ENCODE peak calls at places on chromosomes 7 and 10, in seven cellular contexts. One of them, this sample, is unnamed.
A peak's percentile ranks its signal among the peaks of the same experiment; 100 is the strongest.

GRCh38 chr7:149869867-149870266 is 3.9 kb upstream of the ATP6V0E2 start:
- DNase-seq in cardiac muscle cell: no peak
- DNase-seq in neural progenitor cell: no peak
- DNase-seq in A549: no peak
- DNase-seq in left ventricle myocardium inferior: no peak
- DNase-seq in transverse colon: no peak
- DNase-seq in tibial artery: no peak
- DNase-seq in this sample: no peak

GRCh38 chr10:132209130-132209529 is 22.4 kb downstream of the DPYSL4 start:
- DNase-seq in left ventricle myocardium inferior: no peak
- DNase-seq in transverse colon: no peak
- DNase-seq in neural progenitor cell: no peak
- DNase-seq in cardiac muscle cell: no peak
- DNase-seq in tibial artery: no peak
- DNase-seq in A549: no peak
- DNase-seq in this sample: no peak

GRCh38 chr7:37084303-37084702 is 360.0 kb upstream of the AOAH start:
- DNase-seq in cardiac muscle cell: no peak
- DNase-seq in neural progenitor cell: no peak
- DNase-seq in A549: no peak
- DNase-seq in tibial artery: no peak
- DNase-seq in transverse colon: no peak
- DNase-seq in left ventricle myocardium inferior: no peak
- DNase-seq in this sample: no peak

GRCh38 chr10:11416974-11417373 is 194.5 kb downstream of the USP6NL start:
- DNase-seq in left ventricle myocardium inferior: no peak
- DNase-seq in tibial artery: no peak
- DNase-seq in cardiac muscle cell: no peak
- DNase-seq in transverse colon: no peak
- DNase-seq in neural progenitor cell: no peak
- DNase-seq in A549: no peak
- DNase-seq in this sample: no peak

GRCh38 chr10:91380873-91381561 is 29.1 kb upstream of the HECTD2 start:
- DNase-seq in A549: no peak
- DNase-seq in tibial artery: no peak
- DNase-seq in transverse colon: no peak
- DNase-seq in left ventricle myocardium inferior: no peak
- DNase-seq in cardiac muscle cell: peak; percentile 35
- DNase-seq in neural progenitor cell: peak; percentile 49
- DNase-seq in this sample: no peak

GRCh38 chr7:128197586-128197985 is 43.5 kb upstream of the LEP start:
- DNase-seq in neural progenitor cell: no peak
- DNase-seq in tibial artery: no peak
- DNase-seq in left ventricle myocardium inferior: no peak
- DNase-seq in transverse colon: no peak
- DNase-seq in cardiac muscle cell: no peak
- DNase-seq in A549: no peak
- DNase-seq in this sample: no peak

GRCh38 chr7:44131173-44132009 is 8.0 kb upstream of the POLD2 start:
- DNase-seq in tibial artery: no peak
- DNase-seq in neural progenitor cell: peak; percentile 48
- DNase-seq in cardiac muscle cell: peak; percentile 80
- DNase-seq in transverse colon: no peak
- DNase-seq in left ventricle myocardium inferior: peak; percentile 20
- DNase-seq in A549: peak; percentile 40
- DNase-seq in this sample: no peak

GRCh38 chr7:98116656-98117461 is 10.2 kb downstream of the LMTK2 start:
- DNase-seq in tibial artery: no peak
- DNase-seq in cardiac muscle cell: no peak
- DNase-seq in neural progenitor cell: no peak
- DNase-seq in left ventricle myocardium inferior: no peak
- DNase-seq in A549: peak; percentile 49
- DNase-seq in transverse colon: no peak
- DNase-seq in this sample: no peak

GRCh38 chr10:32210306-32211045 is 136.5 kb downstream of the EPC1 start:
- DNase-seq in A549: peak; percentile 78
- DNase-seq in left ventricle myocardium inferior: no peak
- DNase-seq in cardiac muscle cell: peak; percentile 38
- DNase-seq in transverse colon: peak; percentile 24
- DNase-seq in neural progenitor cell: peak; percentile 26
- DNase-seq in tibial artery: no peak
- DNase-seq in this sample: no peak

GRCh38 chr10:72834183-72834825 is 59.2 kb upstream of the OIT3 start:
- DNase-seq in transverse colon: no peak
- DNase-seq in A549: peak; percentile 76
- DNase-seq in cardiac muscle cell: peak; percentile 64
- DNase-seq in left ventricle myocardium inferior: no peak
- DNase-seq in neural progenitor cell: peak; percentile 74
- DNase-seq in tibial artery: no peak
- DNase-seq in this sample: no peak

GRCh38 chr7:46781901-46782439 is 799.9 kb downstream of the TNS3 start:
- DNase-seq in left ventricle myocardium inferior: no peak
- DNase-seq in A549: no peak
- DNase-seq in transverse colon: no peak
- DNase-seq in cardiac muscle cell: no peak
- DNase-seq in neural progenitor cell: no peak
- DNase-seq in tibial artery: no peak
- DNase-seq in this sample: no peak

GRCh38 chr10:28939352-28940157 is 262.2 kb downstream of the BAMBI start:
- DNase-seq in A549: peak; percentile 100
- DNase-seq in left ventricle myocardium inferior: peak; percentile 39
- DNase-seq in transverse colon: peak; percentile 23
- DNase-seq in tibial artery: peak; percentile 81
- DNase-seq in neural progenitor cell: peak; percentile 97
- DNase-seq in cardiac muscle cell: peak; percentile 34
- DNase-seq in this sample: peak; percentile 52

GRCh38 chr7:135232720-135233119 is 918 bp upstream of the STRA8 start:
- DNase-seq in transverse colon: no peak
- DNase-seq in neural progenitor cell: peak; percentile 26
- DNase-seq in left ventricle myocardium inferior: no peak
- DNase-seq in A549: peak; percentile 42
- DNase-seq in cardiac muscle cell: no peak
- DNase-seq in tibial artery: no peak
- DNase-seq in this sample: no peak

GRCh38 chr7:13850185-13850752 is 139.2 kb downstream of the ETV1 start:
- DNase-seq in tibial artery: no peak
- DNase-seq in cardiac muscle cell: no peak
- DNase-seq in neural progenitor cell: no peak
- DNase-seq in A549: peak; percentile 31
- DNase-seq in transverse colon: peak; percentile 11
- DNase-seq in left ventricle myocardium inferior: no peak
- DNase-seq in this sample: no peak

GRCh38 chr10:72421895-72422540 is 67.3 kb upstream of the DNAJB12 start:
- DNase-seq in tibial artery: no peak
- DNase-seq in cardiac muscle cell: no peak
- DNase-seq in left ventricle myocardium inferior: no peak
- DNase-seq in neural progenitor cell: peak; percentile 47
- DNase-seq in transverse colon: no peak
- DNase-seq in A549: no peak
- DNase-seq in this sample: no peak

GRCh38 chr10:52313350-52314006 is 603 bp upstream of the DKK1 start:
- DNase-seq in tibial artery: no peak
- DNase-seq in A549: no peak
- DNase-seq in cardiac muscle cell: no peak
- DNase-seq in neural progenitor cell: peak; percentile 46
- DNase-seq in left ventricle myocardium inferior: no peak
- DNase-seq in transverse colon: peak; percentile 8
- DNase-seq in this sample: no peak

GRCh38 chr10:7407368-7408002 is 3.3 kb downstream of the SFMBT2 start:
- DNase-seq in tibial artery: no peak
- DNase-seq in A549: no peak
- DNase-seq in cardiac muscle cell: no peak
- DNase-seq in neural progenitor cell: peak; percentile 20
- DNase-seq in transverse colon: no peak
- DNase-seq in left ventricle myocardium inferior: peak; percentile 21
- DNase-seq in this sample: no peak
- H3K4me1 ChIP-seq in tibial artery: peaks cover 50% of the 10 kb centered on the region
- H3K4me1 ChIP-seq in A549: peaks cover 34% of the 10 kb centered on the region
- H3K4me1 ChIP-seq in cardiac muscle cell: peaks cover 16% of the 10 kb centered on the region
- H3K4me1 ChIP-seq in neural progenitor cell: peaks cover 18% of the 10 kb centered on the region
- H3K4me1 ChIP-seq in transverse colon: peaks cover 31% of the 10 kb centered on the region
- H3K4me1 ChIP-seq in left ventricle myocardium inferior: peaks cover 90% of the 10 kb centered on the region
- H3K4me1 ChIP-seq in this sample: no peaks in the 10 kb centered on the region

GRCh38 chr10:21535494-21535818 is 1.4 kb downstream of the MLLT10 start:
- DNase-seq in tibial artery: no peak
- DNase-seq in left ventricle myocardium inferior: no peak
- DNase-seq in A549: no peak
- DNase-seq in cardiac muscle cell: no peak
- DNase-seq in neural progenitor cell: no peak
- DNase-seq in transverse colon: no peak
- DNase-seq in this sample: no peak

GRCh38 chr10:21532694-21533576 is 1.1 kb upstream of the MLLT10 start:
- DNase-seq in cardiac muscle cell: no peak
- DNase-seq in A549: peak; percentile 21
- DNase-seq in neural progenitor cell: peak; percentile 3
- DNase-seq in transverse colon: no peak
- DNase-seq in tibial artery: peak; percentile 61
- DNase-seq in left ventricle myocardium inferior: no peak
- DNase-seq in this sample: no peak

GRCh38 chr10:21533577-21534475 is at the start of gene MLLT10:
- DNase-seq in neural progenitor cell: peak; percentile 99
- DNase-seq in transverse colon: peak; percentile 94
- DNase-seq in left ventricle myocardium inferior: peak; percentile 95
- DNase-seq in tibial artery: peak; percentile 96
- DNase-seq in cardiac muscle cell: peak; percentile 98
- DNase-seq in A549: peak; percentile 96
- DNase-seq in this sample: peak; percentile 66

GRCh38 chr10:21536874-21537273 is 2.8 kb downstream of the MLLT10 start:
- DNase-seq in neural progenitor cell: no peak
- DNase-seq in A549: no peak
- DNase-seq in transverse colon: no peak
- DNase-seq in tibial artery: no peak
- DNase-seq in left ventricle myocardium inferior: no peak
- DNase-seq in cardiac muscle cell: no peak
- DNase-seq in this sample: no peak

DNA sequence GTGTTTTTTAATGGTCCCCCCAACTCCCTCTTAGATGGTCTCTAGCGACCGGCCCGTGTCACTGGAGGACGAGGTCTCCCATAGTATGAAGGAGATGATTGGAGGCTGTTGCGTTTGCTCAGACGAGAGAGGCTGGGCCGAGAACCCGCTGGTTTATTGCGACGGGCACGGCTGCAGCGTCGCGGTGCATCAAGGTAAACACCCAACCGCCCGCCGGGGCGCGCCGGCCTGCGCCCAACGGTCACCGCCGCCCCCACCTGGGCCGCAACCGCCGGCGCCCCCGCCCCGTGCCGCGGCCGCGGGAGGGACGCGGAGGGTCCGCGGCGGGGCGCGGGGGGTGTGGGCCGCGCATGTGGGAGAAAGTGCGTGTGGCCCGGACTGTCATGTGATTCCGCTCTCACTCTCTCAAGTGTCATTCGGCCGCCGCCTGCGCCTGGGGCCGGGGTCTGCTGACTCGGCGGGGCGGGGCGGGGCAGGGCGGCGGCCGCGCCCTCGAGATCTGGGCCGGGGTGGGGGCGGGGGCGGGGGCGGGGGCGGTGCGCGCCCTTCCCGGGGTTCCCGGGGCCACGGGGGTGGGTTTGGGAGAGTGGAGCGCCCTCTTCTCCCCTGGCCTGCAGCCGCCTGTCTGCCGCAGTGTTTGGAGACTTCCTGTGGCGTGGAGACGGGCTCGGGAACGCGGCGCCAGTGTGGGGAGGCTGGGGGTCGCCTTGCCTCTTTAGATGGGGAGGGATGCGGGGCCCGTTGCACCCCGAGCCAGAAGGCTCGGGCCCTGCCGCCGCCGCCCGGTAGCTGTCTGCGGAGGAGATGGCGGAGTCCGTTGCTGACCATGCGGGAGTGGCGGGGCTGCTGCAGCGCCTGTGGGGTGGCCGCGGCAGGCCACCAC is 820 bp downstream of the MLLT10 start:
- DNase-seq in A549: peak; percentile 69
- DNase-seq in neural progenitor cell: peak; percentile 87
- DNase-seq in tibial artery: peak; percentile 76
- DNase-seq in cardiac muscle cell: peak; percentile 88
- DNase-seq in transverse colon: peak; percentile 68
- DNase-seq in left ventricle myocardium inferior: peak; percentile 53
- DNase-seq in this sample: no peak
- TF ChIP-seq CTCF in A549: peak; percentile 20
- TF ChIP-seq CTCF in neural progenitor cell: no peak
- TF ChIP-seq CTCF in tibial artery: no peak
- TF ChIP-seq CTCF in cardiac muscle cell: no peak
- TF ChIP-seq CTCF in transverse colon: no peak
- TF ChIP-seq CTCF in left ventricle myocardium inferior: peak; percentile 26
- TF ChIP-seq CTCF in this sample: no peak

GRCh38 chr7:27944626-27945025 is 204.7 kb downstream of the TAX1BP1 start:
- DNase-seq in tibial artery: no peak
- DNase-seq in neural progenitor cell: no peak
- DNase-seq in A549: no peak
- DNase-seq in cardiac muscle cell: no peak
- DNase-seq in transverse colon: no peak
- DNase-seq in left ventricle myocardium inferior: no peak
- DNase-seq in this sample: peak; percentile 27

GRCh38 chr7:27945356-27945755 is 205.4 kb downstream of the TAX1BP1 start:
- DNase-seq in transverse colon: no peak
- DNase-seq in left ventricle myocardium inferior: no peak
- DNase-seq in neural progenitor cell: no peak
- DNase-seq in tibial artery: no peak
- DNase-seq in A549: no peak
- DNase-seq in cardiac muscle cell: no peak
- DNase-seq in this sample: no peak

GRCh38 chr7:27943261-27943660 is 203.3 kb downstream of the TAX1BP1 start:
- DNase-seq in tibial artery: no peak
- DNase-seq in A549: no peak
- DNase-seq in cardiac muscle cell: no peak
- DNase-seq in transverse colon: no peak
- DNase-seq in neural progenitor cell: no peak
- DNase-seq in left ventricle myocardium inferior: no peak
- DNase-seq in this sample: no peak

GRCh38 chr7:27940341-27940740 is 200.4 kb downstream of the TAX1BP1 start:
- DNase-seq in transverse colon: no peak
- DNase-seq in neural progenitor cell: no peak
- DNase-seq in A549: no peak
- DNase-seq in left ventricle myocardium inferior: no peak
- DNase-seq in cardiac muscle cell: no peak
- DNase-seq in tibial artery: no peak
- DNase-seq in this sample: no peak

DNA sequence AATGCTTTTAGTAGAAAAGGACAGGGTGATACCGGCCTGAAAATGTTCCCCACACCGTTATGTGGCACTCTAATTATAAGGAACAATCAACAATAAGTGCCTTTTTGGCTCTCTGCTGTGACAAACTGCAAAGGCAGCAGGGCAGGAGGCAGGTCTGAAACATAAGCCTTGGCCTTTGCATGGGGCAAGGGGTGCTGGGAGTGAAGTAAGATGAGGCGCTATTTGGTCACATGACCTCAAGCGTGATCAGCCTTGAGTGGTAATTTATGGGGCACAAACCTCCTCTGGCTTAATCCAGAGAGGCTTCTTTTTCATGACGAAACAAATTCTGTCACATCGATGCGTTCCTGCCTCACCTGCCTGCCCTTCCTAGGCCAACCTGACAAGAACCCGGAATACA is 202.7 kb downstream of the TAX1BP1 start:
- DNase-seq in A549: no peak
- DNase-seq in transverse colon: no peak
- DNase-seq in neural progenitor cell: no peak
- DNase-seq in tibial artery: no peak
- DNase-seq in cardiac muscle cell: no peak
- DNase-seq in left ventricle myocardium inferior: no peak
- DNase-seq in this sample: no peak
- H3K4me1 ChIP-seq in A549: no peaks in the 10 kb centered on the region
- H3K4me1 ChIP-seq in transverse colon: peaks cover 4% of the 10 kb centered on the region
- H3K4me1 ChIP-seq in neural progenitor cell: no peaks in the 10 kb centered on the region
- H3K4me1 ChIP-seq in tibial artery: no peaks in the 10 kb centered on the region
- H3K4me1 ChIP-seq in cardiac muscle cell: peaks cover 13% of the 10 kb centered on the region
- H3K4me1 ChIP-seq in left ventricle myocardium inferior: peaks cover 58% of the 10 kb centered on the region
- H3K4me1 ChIP-seq in this sample: no peaks in the 10 kb centered on the region

GRCh38 chr10:19930936-19931859 is 115.0 kb downstream of the PLXDC2 start:
- DNase-seq in tibial artery: no peak
- DNase-seq in transverse colon: peak; percentile 56
- DNase-seq in neural progenitor cell: no peak
- DNase-seq in cardiac muscle cell: no peak
- DNase-seq in A549: no peak
- DNase-seq in left ventricle myocardium inferior: no peak
- DNase-seq in this sample: no peak
- TF ChIP-seq CTCF in tibial artery: no peak
- TF ChIP-seq CTCF in transverse colon: no peak
- TF ChIP-seq CTCF in neural progenitor cell: no peak
- TF ChIP-seq CTCF in cardiac muscle cell: no peak
- TF ChIP-seq CTCF in A549: no peak
- TF ChIP-seq CTCF in left ventricle myocardium inferior: no peak
- TF ChIP-seq CTCF in this sample: no peak